ENCODE peak calls at places on chromosomes 7 and 10, in ten cellular contexts. Y is left ventricle myocardium inferior, I is hepatocyte, M is PC-3, T is heart left ventricle, K is neural progenitor cell, E is A549, B is H9, L is IMR-90, P is GM12878. X is an unnamed sample. For H3K9me3, the result is how much of the 10 kb centered on the place peaks cover.

GRCh38 chr7:12728192-12728538 is 40.7 kb downstream of the ARL4A start:
- DNase-seq in Y (no peak), I (no peak), M (no peak), T (no peak), K (no peak), E (no peak), B (no peak), L (no peak), P (no peak), X (no peak)

GRCh38 chr10:58632211-58632610 is 119.5 kb downstream of the BICC1 start:
- DNase-seq in Y (no peak), I (no peak), M (no peak), T (no peak), K (no peak), E (no peak), B (no peak), L (no peak), P (no peak), X (no peak)

GRCh38 chr7:151109094-151110048 is 23.1 kb downstream of the AGAP3 start:
- DNase-seq in Y (peak), I (peak), M (no peak), T (no peak), K (no peak), E (no peak), B (no peak), L (no peak), P (no peak), X (peak)

GRCh38 chr10:83301732-83302131 is 837.6 kb upstream of the GHITM start:
- DNase-seq in Y (no peak), I (no peak), M (no peak), T (no peak), K (no peak), E (no peak), B (no peak), L (no peak), P (no peak), X (no peak)

GRCh38 chr7:130894146-130895005 is 160.4 kb upstream of the KLF14 start:
- DNase-seq in Y (peak), I (no peak), M (peak), T (peak), K (no peak), E (peak), B (no peak), L (peak), P (no peak), X (peak)

GRCh38 chr7:91212592-91212991 is 51.6 kb upstream of the FZD1 start:
- DNase-seq in Y (no peak), I (no peak), M (no peak), T (no peak), K (peak), E (no peak), B (no peak), L (peak), P (no peak), X (no peak)

GRCh38 chr7:114922652-114923402 is 933 bp downstream of the MDFIC start:
- DNase-seq in Y (peak), I (peak), M (peak), T (peak), K (peak), E (peak), B (peak), L (peak), P (no peak), X (peak)

GRCh38 chr7:130930710-130931109 is 196.7 kb upstream of the KLF14 start:
- DNase-seq in Y (no peak), I (no peak), M (no peak), T (no peak), K (no peak), E (no peak), B (no peak), L (no peak), P (no peak), X (no peak)

GRCh38 chr10:26479766-26480492 is 41.8 kb downstream of the APBB1IP start:
- DNase-seq in Y (no peak), I (no peak), M (no peak), T (no peak), K (no peak), E (no peak), B (no peak), L (no peak), P (no peak), X (no peak)

GRCh38 chr7:4226166-4226857 is 455.8 kb upstream of the FOXK1 start:
- DNase-seq in Y (no peak), I (no peak), M (peak), T (no peak), K (peak), E (peak), B (peak), L (no peak), P (no peak), X (no peak)

GRCh38 chr10:60661627-60662026 is 116.7 kb upstream of the CDK1 start:
- DNase-seq in Y (no peak), I (no peak), M (peak), T (no peak), K (no peak), E (peak), B (no peak), L (peak), P (no peak), X (no peak)

GRCh38 chr10:59176241-59177030 is at the start of gene PHYHIPL:
- DNase-seq in Y (no peak), I (peak), M (no peak), T (peak), K (peak), E (peak), B (peak), L (no peak), P (no peak), X (peak)

GRCh38 chr10:131818510-131819234 is 82.1 kb upstream of the PPP2R2D start:
- DNase-seq in Y (no peak), I (no peak), M (no peak), T (no peak), K (no peak), E (no peak), B (no peak), L (no peak), P (no peak), X (peak)

GRCh38 chr10:59945590-59945989 is 39.2 kb upstream of the CCDC6 start:
- DNase-seq in Y (no peak), I (no peak), M (peak), T (no peak), K (no peak), E (no peak), B (no peak), L (no peak), P (no peak), X (no peak)

GRCh38 chr7:40805361-40805760 is 670.6 kb downstream of the SUGCT start:
- DNase-seq in Y (no peak), I (no peak), M (peak), T (no peak), K (no peak), E (no peak), B (no peak), L (no peak), P (no peak), X (no peak)

GRCh38 chr10:125370578-125370977 is 210.2 kb upstream of the CTBP2 start:
- DNase-seq in Y (no peak), I (peak), M (no peak), T (no peak), K (peak), E (peak), B (peak), L (no peak), P (no peak), X (no peak)

GRCh38 chr10:43853369-43853768 is 204.7 kb upstream of the ZNF32 start:
- DNase-seq in Y (no peak), I (no peak), M (no peak), T (no peak), K (no peak), E (no peak), B (no peak), L (no peak), P (no peak), X (no peak)

GRCh38 chr10:93476756-93477155 is 5.4 kb downstream of the MYOF start:
- DNase-seq in Y (no peak), I (no peak), M (no peak), T (no peak), K (no peak), E (no peak), B (no peak), L (no peak), P (no peak), X (no peak)

GRCh38 chr10:93485690-93486089 is 3.6 kb upstream of the MYOF start:
- DNase-seq in Y (no peak), I (no peak), M (no peak), T (no peak), K (no peak), E (no peak), B (no peak), L (no peak), P (no peak), X (no peak)

GRCh38 chr10:93478873-93479272 is 3.3 kb downstream of the MYOF start:
- DNase-seq in Y (no peak), I (no peak), M (no peak), T (no peak), K (no peak), E (no peak), B (no peak), L (no peak), P (no peak), X (no peak)

GRCh38 chr10:93481213-93481930 is 762 bp downstream of the MYOF start:
- DNase-seq in Y (no peak), I (no peak), M (peak), T (no peak), K (no peak), E (no peak), B (no peak), L (no peak), P (no peak), X (no peak)

GRCh38 chr10:93481931-93482834 is at the start of gene MYOF:
- DNase-seq in Y (peak), I (peak), M (peak), T (peak), K (peak), E (peak), B (peak), L (peak), P (peak), X (peak)
- TF ChIP-seq CTCF in Y (peak), I (peak), M (peak), T (no peak), K (peak), E (peak), B (peak), L (peak), P (peak), X (peak)

GRCh38 chr7:157634401-157635147 is 297.8 kb downstream of the DNAJB6 start:
- DNase-seq in Y (no peak), I (no peak), M (no peak), T (no peak), K (no peak), E (no peak), B (peak), L (no peak), P (no peak), X (no peak)
- H3K9me3 ChIP-seq in Y (under half), I (under half), M (under half), T (under half), K (under half), E (under half), B (under half), L (under half), P (under half), X (under half)

DNA sequence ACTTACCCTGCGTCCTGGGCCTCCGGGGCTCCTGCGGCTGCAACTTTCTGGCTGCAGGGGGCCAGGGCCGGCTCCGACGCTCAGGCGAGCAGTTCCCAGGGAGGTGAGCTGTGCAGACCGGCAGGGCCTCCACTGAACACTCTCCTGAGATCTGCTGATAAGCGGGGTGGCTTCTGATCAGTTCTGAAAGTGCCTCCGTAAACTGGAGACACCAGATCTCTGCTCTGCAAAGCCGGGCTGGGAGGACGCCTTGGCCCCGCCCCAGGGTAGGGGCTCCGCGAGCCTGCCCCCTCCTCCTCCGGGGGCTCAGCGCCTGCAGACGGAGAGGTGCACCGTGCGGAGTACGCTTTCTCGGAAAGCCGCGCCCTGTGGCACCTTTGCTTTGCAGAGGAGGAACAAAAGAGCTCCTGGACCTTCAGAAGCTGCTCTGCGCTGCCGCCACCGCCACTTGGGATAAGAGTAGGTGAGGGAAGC is 141.3 kb upstream of the VKORC1L1 start:
- DNase-seq in Y (peak), I (peak), M (no peak), T (no peak), K (peak), E (no peak), B (peak), L (no peak), P (no peak), X (no peak)
- TF ChIP-seq CTCF in Y (no peak), I (peak), M (no peak), T (no peak), K (peak), E (no peak), B (peak), L (no peak), P (no peak), X (no peak)

GRCh38 chr10:38112159-38112558 is 18.0 kb downstream of the ZNF37A start:
- DNase-seq in Y (no peak), I (no peak), M (no peak), T (no peak), K (no peak), E (no peak), B (no peak), L (no peak), P (no peak), X (no peak)
- H3K9me3 ChIP-seq in Y (half or more), I (under half), M (under half), T (half or more), K (under half), E (half or more), B (under half), L (under half), P (under half), X (half or more)

DNA sequence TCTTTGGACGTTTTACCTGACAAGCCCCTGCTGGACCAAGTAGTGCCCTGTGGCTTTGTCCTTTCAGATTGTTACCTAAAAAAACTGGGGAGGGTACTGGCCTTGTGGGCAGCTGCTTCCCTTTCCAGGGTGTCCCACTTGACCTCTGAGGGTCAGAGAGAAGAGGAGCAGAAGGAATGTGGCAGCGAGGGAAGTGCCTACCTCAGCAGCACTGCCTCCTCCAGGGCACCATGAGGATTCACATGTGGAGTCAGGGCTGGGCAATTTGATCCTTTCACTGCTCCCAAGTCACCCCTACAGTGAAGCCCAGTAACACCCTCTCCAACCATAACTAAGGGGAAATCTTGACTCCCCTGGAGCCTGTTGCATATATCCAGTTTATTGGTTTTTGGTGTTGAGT is 64.6 kb downstream of the ITGB1 start:
- DNase-seq in Y (no peak), I (no peak), M (peak), T (no peak), K (peak), E (peak), B (peak), L (no peak), P (no peak), X (no peak)
- TF ChIP-seq CTCF in Y (no peak), I (no peak), M (peak), T (no peak), K (peak), E (no peak), B (peak), L (no peak), P (no peak), X (no peak)